ENCODE peak calls at places on chromosomes 7 and 10, in nine cellular contexts. G is HS-5; J is stimulated activated CD4-positive, alpha-beta T cell treated with anti-CD3 and anti-CD28 coated beads, Interleukin-2, amount 100 ng/mL, for 48 hours; V is mammary epithelial cell; M is activated CD4-positive, alpha-beta T cell treated with anti-CD3 and anti-CD28 coated beads, Interleukin-2, amount 10 ng/mL, durations not matched to agents 7 days and 5 days; B is AG09309; S is nephron progenitor cell; C is renal cortical epithelial cell; E is activated CD8-positive, alpha-beta memory T cell treated with anti-CD3 and anti-CD28 coated beads, Interleukin-2, amount 50 U/mL, for 48 hours. K is an unnamed sample.
A peak's percentile ranks its signal among the peaks of the same experiment; 100 is the strongest.

GRCh38 chr7:132328047-132328620 is 248.1 kb downstream of the PLXNA4 start:
- DNase-seq in C (no peak), G (no peak), S (no peak), E (no peak), J (no peak), V (no peak), B (no peak), M (no peak), K (no peak)

GRCh38 chr10:124294811-124295770 is 123.6 kb downstream of the OAT start:
- DNase-seq in E (no peak), B (no peak), J (no peak), V (peak; percentile 77), M (no peak), S (no peak), G (no peak), C (no peak), K (no peak)

GRCh38 chr7:156650042-156650441 is 9.5 kb downstream of the RNF32 start:
- DNase-seq in G (no peak), E (no peak), V (no peak), M (peak; percentile 16), S (peak; percentile 39), J (no peak), B (no peak), C (peak; percentile 42), K (no peak)

GRCh38 chr7:129502708-129503685 is 666 bp downstream of the SMKR1 start:
- DNase-seq in J (no peak), S (peak; percentile 25), C (no peak), B (no peak), M (no peak), E (peak; percentile 66), G (no peak), V (no peak), K (no peak)

GRCh38 chr10:79102056-79102874 is 33.5 kb downstream of the ZMIZ1 start:
- DNase-seq in B (no peak), E (no peak), J (no peak), C (peak; percentile 69), S (peak; percentile 62), M (no peak), V (no peak), G (no peak), K (no peak)

GRCh38 chr10:132036887-132037675 is 28.7 kb upstream of the JAKMIP3 start:
- DNase-seq in G (no peak), V (no peak), C (no peak), B (no peak), S (no peak), M (no peak), E (no peak), J (no peak), K (no peak)

GRCh38 chr10:98016781-98017475 is 13.5 kb downstream of the CRTAC1 start:
- DNase-seq in E (no peak), C (no peak), J (no peak), M (no peak), B (no peak), G (no peak), V (no peak), S (no peak), K (no peak)

GRCh38 chr10:118783776-118784542 is 29.2 kb upstream of the CACUL1 start:
- DNase-seq in J (no peak), B (no peak), M (no peak), S (no peak), E (no peak), G (no peak), V (no peak), C (no peak), K (no peak)

GRCh38 chr10:21975378-21975990 is 28.0 kb downstream of the DNAJC1 start:
- DNase-seq in J (no peak), V (no peak), G (no peak), E (no peak), S (no peak), B (no peak), M (no peak), C (peak; percentile 19), K (no peak)

GRCh38 chr7:106178593-106179134 is 66.6 kb upstream of the SYPL1 start:
- DNase-seq in B (no peak), V (peak; percentile 55), C (peak; percentile 69), E (no peak), S (no peak), J (no peak), M (no peak), G (peak; percentile 8), K (no peak)

GRCh38 chr10:62619409-62619730 is 185.2 kb upstream of the ADO start:
- DNase-seq in E (no peak), G (no peak), J (no peak), B (no peak), S (no peak), M (no peak), C (no peak), V (no peak), K (no peak)

GRCh38 chr7:33177876-33178275 is 48.5 kb downstream of the BBS9 start:
- DNase-seq in E (no peak), S (no peak), J (no peak), G (no peak), B (no peak), M (no peak), V (no peak), C (no peak), K (no peak)

GRCh38 chr10:24952146-24952700 is at the start of gene PRTFDC1:
- DNase-seq in S (peak; percentile 30), J (no peak), C (no peak), G (no peak), B (no peak), V (no peak), M (peak; percentile 24), E (peak; percentile 69), K (no peak)

GRCh38 chr7:80999180-80999579 is 80.3 kb upstream of the SEMA3C start:
- DNase-seq in G (no peak), C (no peak), J (no peak), V (no peak), E (no peak), S (no peak), B (no peak), M (no peak), K (no peak)

K was measured in GDM1.